ENCODE peak calls at places on chromosome 22, in four cellular contexts. One of them, this sample, is unnamed.

GRCh38 chr22:42608481-42609361 is 6.0 kb downstream of the POLDIP3 start:
- DNase-seq in fibroblast of pulmonary artery: peak; percentile 64
- DNase-seq in EL: peak; percentile 56
- DNase-seq in aorta: no peak
- DNase-seq in this sample: peak; percentile 95

GRCh38 chr22:49951001-49951677 is 9.4 kb upstream of the PIM3 start:
- DNase-seq in EL: no peak
- DNase-seq in aorta: no peak
- DNase-seq in fibroblast of pulmonary artery: no peak
- DNase-seq in this sample: no peak

GRCh38 chr22:17104336-17104935 is 16.7 kb downstream of the TMEM121B start:
- DNase-seq in fibroblast of pulmonary artery: no peak
- DNase-seq in aorta: peak; percentile 56
- DNase-seq in EL: no peak
- DNase-seq in this sample: no peak

GRCh38 chr22:27989758-27990450 is 70.8 kb upstream of the PITPNB start:
- DNase-seq in aorta: no peak
- DNase-seq in EL: no peak
- DNase-seq in fibroblast of pulmonary artery: no peak
- DNase-seq in this sample: no peak

GRCh38 chr22:49432211-49432905 is 395.3 kb downstream of the BRD1 start:
- DNase-seq in aorta: no peak
- DNase-seq in EL: no peak
- DNase-seq in fibroblast of pulmonary artery: no peak
- DNase-seq in this sample: no peak

GRCh38 chr22:29231971-29232959 is 26.6 kb downstream of the EMID1 start:
- DNase-seq in aorta: no peak
- DNase-seq in fibroblast of pulmonary artery: peak; percentile 43
- DNase-seq in EL: no peak
- DNase-seq in this sample: no peak

GRCh38 chr22:50218996-50219727 is 18.4 kb downstream of the SELENOO start:
- DNase-seq in EL: peak; percentile 45
- DNase-seq in aorta: no peak
- DNase-seq in fibroblast of pulmonary artery: peak; percentile 82
- DNase-seq in this sample: peak; percentile 92

GRCh38 chr22:49232319-49233067 is 595.2 kb downstream of the BRD1 start:
- DNase-seq in fibroblast of pulmonary artery: no peak
- DNase-seq in aorta: peak; percentile 51
- DNase-seq in EL: no peak
- DNase-seq in this sample: no peak

This sample was measured in A673.